ENCODE peak calls at places on chromosomes 6 and 20, in ten cellular contexts. One of them, this sample, is unnamed.

GRCh38 chr6:35142578-35142977 is 1.4 kb upstream of the TCP11 start:
- DNase-seq in OCI-LY7: no peak
- DNase-seq in psoas muscle: no peak
- DNase-seq in coronary artery: no peak
- DNase-seq in PC-3: peak
- DNase-seq in astrocyte: peak
- DNase-seq in A549: peak
- DNase-seq in adrenal gland: no peak
- DNase-seq in CD4-positive, alpha-beta T cell: no peak
- DNase-seq in progenitor cell of endocrine pancreas: no peak
- DNase-seq in this sample: no peak

GRCh38 chr20:44911264-44911921 is 1.5 kb downstream of the PABPC1L start:
- DNase-seq in OCI-LY7: peak
- DNase-seq in psoas muscle: no peak
- DNase-seq in coronary artery: no peak
- DNase-seq in PC-3: peak
- DNase-seq in astrocyte: no peak
- DNase-seq in A549: peak
- DNase-seq in adrenal gland: peak
- DNase-seq in CD4-positive, alpha-beta T cell: peak
- DNase-seq in progenitor cell of endocrine pancreas: peak
- DNase-seq in this sample: no peak

GRCh38 chr20:32450484-32451061 is 92.4 kb downstream of the ASXL1 start:
- DNase-seq in OCI-LY7: no peak
- DNase-seq in psoas muscle: no peak
- DNase-seq in coronary artery: no peak
- DNase-seq in PC-3: no peak
- DNase-seq in astrocyte: no peak
- DNase-seq in A549: no peak
- DNase-seq in adrenal gland: no peak
- DNase-seq in CD4-positive, alpha-beta T cell: no peak
- DNase-seq in progenitor cell of endocrine pancreas: no peak
- DNase-seq in this sample: no peak

GRCh38 chr20:20744170-20744725 is 31.8 kb upstream of the RALGAPA2 start:
- DNase-seq in OCI-LY7: no peak
- DNase-seq in psoas muscle: no peak
- DNase-seq in coronary artery: no peak
- DNase-seq in PC-3: no peak
- DNase-seq in astrocyte: no peak
- DNase-seq in A549: no peak
- DNase-seq in adrenal gland: no peak
- DNase-seq in CD4-positive, alpha-beta T cell: no peak
- DNase-seq in progenitor cell of endocrine pancreas: no peak
- DNase-seq in this sample: no peak

GRCh38 chr20:5899444-5899843 is 50.9 kb downstream of the TRMT6 start:
- DNase-seq in OCI-LY7: no peak
- DNase-seq in psoas muscle: no peak
- DNase-seq in coronary artery: no peak
- DNase-seq in PC-3: no peak
- DNase-seq in astrocyte: no peak
- DNase-seq in A549: no peak
- DNase-seq in adrenal gland: no peak
- DNase-seq in CD4-positive, alpha-beta T cell: no peak
- DNase-seq in progenitor cell of endocrine pancreas: no peak
- DNase-seq in this sample: no peak

GRCh38 chr6:99350573-99350972 is 1.1 kb upstream of the FAXC start:
- DNase-seq in OCI-LY7: no peak
- DNase-seq in psoas muscle: no peak
- DNase-seq in coronary artery: no peak
- DNase-seq in PC-3: no peak
- DNase-seq in astrocyte: no peak
- DNase-seq in A549: peak
- DNase-seq in adrenal gland: no peak
- DNase-seq in CD4-positive, alpha-beta T cell: no peak
- DNase-seq in progenitor cell of endocrine pancreas: no peak
- DNase-seq in this sample: no peak

GRCh38 chr6:126643352-126643751 is 303.4 kb downstream of the CENPW start:
- DNase-seq in OCI-LY7: no peak
- DNase-seq in psoas muscle: peak
- DNase-seq in coronary artery: no peak
- DNase-seq in PC-3: no peak
- DNase-seq in astrocyte: no peak
- DNase-seq in A549: no peak
- DNase-seq in adrenal gland: no peak
- DNase-seq in CD4-positive, alpha-beta T cell: no peak
- DNase-seq in progenitor cell of endocrine pancreas: no peak
- DNase-seq in this sample: no peak

GRCh38 chr20:63864978-63865640 is at the start of gene TPD52L2:
- DNase-seq in OCI-LY7: peak
- DNase-seq in psoas muscle: peak
- DNase-seq in coronary artery: peak
- DNase-seq in PC-3: peak
- DNase-seq in astrocyte: peak
- DNase-seq in A549: peak
- DNase-seq in adrenal gland: peak
- DNase-seq in CD4-positive, alpha-beta T cell: peak
- DNase-seq in progenitor cell of endocrine pancreas: peak
- DNase-seq in this sample: peak

GRCh38 chr6:156425374-156425773 is 351.8 kb upstream of the ARID1B start:
- DNase-seq in OCI-LY7: no peak
- DNase-seq in psoas muscle: no peak
- DNase-seq in coronary artery: no peak
- DNase-seq in PC-3: no peak
- DNase-seq in astrocyte: peak
- DNase-seq in A549: no peak
- DNase-seq in adrenal gland: no peak
- DNase-seq in CD4-positive, alpha-beta T cell: no peak
- DNase-seq in progenitor cell of endocrine pancreas: no peak
- DNase-seq in this sample: no peak

GRCh38 chr6:95551678-95552324 is 25.5 kb upstream of the MANEA start:
- DNase-seq in OCI-LY7: no peak
- DNase-seq in psoas muscle: no peak
- DNase-seq in coronary artery: no peak
- DNase-seq in PC-3: no peak
- DNase-seq in astrocyte: no peak
- DNase-seq in A549: no peak
- DNase-seq in adrenal gland: no peak
- DNase-seq in CD4-positive, alpha-beta T cell: no peak
- DNase-seq in progenitor cell of endocrine pancreas: no peak
- DNase-seq in this sample: no peak

GRCh38 chr6:100461273-100461919 is 3.3 kb downstream of the SIM1 start:
- DNase-seq in OCI-LY7: no peak
- DNase-seq in psoas muscle: no peak
- DNase-seq in coronary artery: no peak
- DNase-seq in PC-3: no peak
- DNase-seq in astrocyte: no peak
- DNase-seq in A549: peak
- DNase-seq in adrenal gland: no peak
- DNase-seq in CD4-positive, alpha-beta T cell: no peak
- DNase-seq in progenitor cell of endocrine pancreas: no peak
- DNase-seq in this sample: no peak

GRCh38 chr20:44399446-44399845 is 43.9 kb downstream of the HNF4A start:
- DNase-seq in OCI-LY7: no peak
- DNase-seq in psoas muscle: no peak
- DNase-seq in coronary artery: no peak
- DNase-seq in PC-3: no peak
- DNase-seq in astrocyte: no peak
- DNase-seq in A549: no peak
- DNase-seq in adrenal gland: no peak
- DNase-seq in CD4-positive, alpha-beta T cell: no peak
- DNase-seq in progenitor cell of endocrine pancreas: no peak
- DNase-seq in this sample: no peak

GRCh38 chr20:8376940-8377339 is 244.9 kb downstream of the PLCB1 start:
- DNase-seq in OCI-LY7: no peak
- DNase-seq in psoas muscle: no peak
- DNase-seq in coronary artery: no peak
- DNase-seq in PC-3: no peak
- DNase-seq in astrocyte: no peak
- DNase-seq in A549: no peak
- DNase-seq in adrenal gland: no peak
- DNase-seq in CD4-positive, alpha-beta T cell: no peak
- DNase-seq in progenitor cell of endocrine pancreas: no peak
- DNase-seq in this sample: no peak

GRCh38 chr20:19588731-19589130 is 169.3 kb upstream of the RIN2 start:
- DNase-seq in OCI-LY7: no peak
- DNase-seq in psoas muscle: no peak
- DNase-seq in coronary artery: peak
- DNase-seq in PC-3: peak
- DNase-seq in astrocyte: no peak
- DNase-seq in A549: no peak
- DNase-seq in adrenal gland: no peak
- DNase-seq in CD4-positive, alpha-beta T cell: no peak
- DNase-seq in progenitor cell of endocrine pancreas: no peak
- DNase-seq in this sample: no peak

GRCh38 chr20:12860619-12861247 is 148.0 kb upstream of the SPTLC3 start:
- DNase-seq in OCI-LY7: no peak
- DNase-seq in psoas muscle: no peak
- DNase-seq in coronary artery: no peak
- DNase-seq in PC-3: no peak
- DNase-seq in astrocyte: no peak
- DNase-seq in A549: no peak
- DNase-seq in adrenal gland: no peak
- DNase-seq in CD4-positive, alpha-beta T cell: no peak
- DNase-seq in progenitor cell of endocrine pancreas: no peak
- DNase-seq in this sample: no peak

DNA sequence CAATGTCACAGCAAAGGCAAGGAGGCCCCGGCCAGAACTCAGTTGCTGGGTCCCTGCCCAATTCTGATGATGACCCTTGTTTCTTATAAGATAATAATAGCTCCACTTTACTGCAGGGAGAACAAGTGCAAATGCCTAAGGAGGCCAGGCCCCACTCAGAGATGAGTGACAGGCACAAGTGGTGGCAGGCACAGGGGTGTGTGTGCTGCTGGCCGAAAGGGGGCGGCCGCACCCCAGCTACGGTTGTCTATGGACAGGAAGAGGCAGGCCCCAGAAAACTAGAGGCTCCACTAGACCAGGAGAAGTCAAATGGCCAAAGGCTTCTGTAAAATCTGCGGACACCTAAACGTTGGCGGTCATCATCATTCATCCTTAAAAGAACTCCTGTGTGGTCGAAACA is 28.5 kb downstream of the GNAS-AS1 start:
- DNase-seq in OCI-LY7: no peak
- DNase-seq in psoas muscle: no peak
- DNase-seq in coronary artery: no peak
- DNase-seq in PC-3: no peak
- DNase-seq in astrocyte: no peak
- DNase-seq in A549: no peak
- DNase-seq in adrenal gland: no peak
- DNase-seq in CD4-positive, alpha-beta T cell: no peak
- DNase-seq in progenitor cell of endocrine pancreas: no peak
- DNase-seq in this sample: no peak
- TF ChIP-seq CTCF in OCI-LY7: no peak
- TF ChIP-seq CTCF in psoas muscle: peak
- TF ChIP-seq CTCF in coronary artery: no peak
- TF ChIP-seq CTCF in PC-3: no peak
- TF ChIP-seq CTCF in astrocyte: no peak
- TF ChIP-seq CTCF in A549: no peak
- TF ChIP-seq CTCF in adrenal gland: no peak
- TF ChIP-seq CTCF in CD4-positive, alpha-beta T cell: no peak
- TF ChIP-seq CTCF in progenitor cell of endocrine pancreas: no peak
- TF ChIP-seq CTCF in this sample: no peak

GRCh38 chr6:109379706-109380105 is 2.6 kb downstream of the CD164 start:
- DNase-seq in OCI-LY7: no peak
- DNase-seq in psoas muscle: no peak
- DNase-seq in coronary artery: no peak
- DNase-seq in PC-3: peak
- DNase-seq in astrocyte: peak
- DNase-seq in A549: no peak
- DNase-seq in adrenal gland: no peak
- DNase-seq in CD4-positive, alpha-beta T cell: no peak
- DNase-seq in progenitor cell of endocrine pancreas: no peak
- DNase-seq in this sample: no peak

GRCh38 chr6:109382576-109383437 is 540 bp upstream of the CD164 start:
- DNase-seq in OCI-LY7: peak
- DNase-seq in psoas muscle: peak
- DNase-seq in coronary artery: peak
- DNase-seq in PC-3: peak
- DNase-seq in astrocyte: peak
- DNase-seq in A549: peak
- DNase-seq in adrenal gland: peak
- DNase-seq in CD4-positive, alpha-beta T cell: peak
- DNase-seq in progenitor cell of endocrine pancreas: peak
- DNase-seq in this sample: peak

GRCh38 chr6:109381747-109382575 is at the start of gene CD164:
- DNase-seq in OCI-LY7: peak
- DNase-seq in psoas muscle: peak
- DNase-seq in coronary artery: peak
- DNase-seq in PC-3: peak
- DNase-seq in astrocyte: peak
- DNase-seq in A549: peak
- DNase-seq in adrenal gland: peak
- DNase-seq in CD4-positive, alpha-beta T cell: peak
- DNase-seq in progenitor cell of endocrine pancreas: peak
- DNase-seq in this sample: peak

GRCh38 chr6:109381007-109381746 is 1.1 kb downstream of the CD164 start:
- DNase-seq in OCI-LY7: peak
- DNase-seq in psoas muscle: no peak
- DNase-seq in coronary artery: no peak
- DNase-seq in PC-3: peak
- DNase-seq in astrocyte: peak
- DNase-seq in A549: no peak
- DNase-seq in adrenal gland: no peak
- DNase-seq in CD4-positive, alpha-beta T cell: no peak
- DNase-seq in progenitor cell of endocrine pancreas: no peak
- DNase-seq in this sample: no peak

GRCh38 chr6:109383438-109383940 is 1.2 kb upstream of the CD164 start:
- DNase-seq in OCI-LY7: no peak
- DNase-seq in psoas muscle: no peak
- DNase-seq in coronary artery: no peak
- DNase-seq in PC-3: no peak
- DNase-seq in astrocyte: no peak
- DNase-seq in A549: no peak
- DNase-seq in adrenal gland: no peak
- DNase-seq in CD4-positive, alpha-beta T cell: no peak
- DNase-seq in progenitor cell of endocrine pancreas: no peak
- DNase-seq in this sample: no peak
- TF ChIP-seq CTCF in OCI-LY7: peak
- TF ChIP-seq CTCF in psoas muscle: no peak
- TF ChIP-seq CTCF in coronary artery: peak
- TF ChIP-seq CTCF in PC-3: no peak
- TF ChIP-seq CTCF in astrocyte: no peak
- TF ChIP-seq CTCF in A549: no peak
- TF ChIP-seq CTCF in adrenal gland: no peak
- TF ChIP-seq CTCF in CD4-positive, alpha-beta T cell: peak
- TF ChIP-seq CTCF in progenitor cell of endocrine pancreas: no peak
- TF ChIP-seq CTCF in this sample: peak

GRCh38 chr6:2854394-2854982 is 12.8 kb upstream of the SERPINB1 start:
- DNase-seq in OCI-LY7: no peak
- DNase-seq in psoas muscle: no peak
- DNase-seq in coronary artery: no peak
- DNase-seq in PC-3: no peak
- DNase-seq in astrocyte: no peak
- DNase-seq in A549: no peak
- DNase-seq in adrenal gland: peak
- DNase-seq in CD4-positive, alpha-beta T cell: no peak
- DNase-seq in progenitor cell of endocrine pancreas: no peak
- DNase-seq in this sample: no peak
- TF ChIP-seq CTCF in OCI-LY7: peak
- TF ChIP-seq CTCF in psoas muscle: no peak
- TF ChIP-seq CTCF in coronary artery: no peak
- TF ChIP-seq CTCF in PC-3: no peak
- TF ChIP-seq CTCF in astrocyte: no peak
- TF ChIP-seq CTCF in A549: no peak
- TF ChIP-seq CTCF in adrenal gland: no peak
- TF ChIP-seq CTCF in CD4-positive, alpha-beta T cell: no peak
- TF ChIP-seq CTCF in progenitor cell of endocrine pancreas: no peak
- TF ChIP-seq CTCF in this sample: peak

GRCh38 chr20:62309947-62310756 is 7.4 kb downstream of the ADRM1 start:
- DNase-seq in OCI-LY7: no peak
- DNase-seq in psoas muscle: no peak
- DNase-seq in coronary artery: no peak
- DNase-seq in PC-3: no peak
- DNase-seq in astrocyte: no peak
- DNase-seq in A549: no peak
- DNase-seq in adrenal gland: no peak
- DNase-seq in CD4-positive, alpha-beta T cell: no peak
- DNase-seq in progenitor cell of endocrine pancreas: no peak
- DNase-seq in this sample: no peak
- TF ChIP-seq CTCF in OCI-LY7: peak
- TF ChIP-seq CTCF in psoas muscle: no peak
- TF ChIP-seq CTCF in coronary artery: no peak
- TF ChIP-seq CTCF in PC-3: no peak
- TF ChIP-seq CTCF in astrocyte: no peak
- TF ChIP-seq CTCF in A549: no peak
- TF ChIP-seq CTCF in adrenal gland: no peak
- TF ChIP-seq CTCF in CD4-positive, alpha-beta T cell: no peak
- TF ChIP-seq CTCF in progenitor cell of endocrine pancreas: no peak
- TF ChIP-seq CTCF in this sample: no peak

This sample was measured in natural killer cell.